ENCODE peak calls at places on chromosome 13, in six cellular contexts. V, K, I, L, H and R are unnamed samples.
A peak's percentile ranks its signal among the peaks of the same experiment; 100 is the strongest.

GRCh38 chr13:50128406-50129048 is 113.3 kb downstream of the KCNRG start:
- DNase-seq in V (no peak), K (no peak), I (no peak), L (no peak), H (no peak), R (no peak)

GRCh38 chr13:95546919-95547318 is 5.6 kb upstream of the CLDN10 start:
- DNase-seq in V (no peak), K (no peak), I (no peak), L (no peak), H (no peak), R (no peak)

GRCh38 chr13:111216166-111216960 is 101.3 kb downstream of the ARHGEF7 start:
- DNase-seq in V (peak; percentile 61), K (peak; percentile 27), I (no peak), L (no peak), H (no peak), R (peak; percentile 22)

GRCh38 chr13:60494296-60494695 is 97.3 kb downstream of the TDRD3 start:
- DNase-seq in V (no peak), K (no peak), I (no peak), L (no peak), H (no peak), R (no peak)

GRCh38 chr13:90197722-90198121 is 1149.8 kb upstream of the MIR17HG start:
- DNase-seq in V (no peak), K (no peak), I (no peak), L (no peak), H (no peak), R (peak; percentile 47)

GRCh38 chr13:45713721-45714120 is 11.6 kb downstream of the CBY2 start:
- DNase-seq in V (no peak), K (no peak), I (no peak), L (no peak), H (no peak), R (no peak)

GRCh38 chr13:111161601-111162600 is 46.8 kb downstream of the ARHGEF7 start:
- DNase-seq in V (no peak), K (no peak), I (no peak), L (no peak), H (no peak), R (no peak)

GRCh38 chr13:114313061-114313860 is 1.0 kb upstream of the CHAMP1 start:
- DNase-seq in V (no peak), K (peak; percentile 51), I (no peak), L (peak; percentile 48), H (no peak), R (peak; percentile 50)

GRCh38 chr13:71979616-71980015 is 112.6 kb upstream of the DACH1 start:
- DNase-seq in V (no peak), K (no peak), I (no peak), L (no peak), H (no peak), R (peak; percentile 13)

GRCh38 chr13:23074054-23074805 is 106.5 kb upstream of the SGCG start:
- DNase-seq in V (no peak), K (peak; percentile 11), I (no peak), L (no peak), H (peak; percentile 61), R (no peak)

GRCh38 chr13:104984296-104984818 is 1551.1 kb downstream of the EFNB2 start:
- DNase-seq in V (peak; percentile 8), K (peak; percentile 12), I (no peak), L (peak; percentile 66), H (no peak), R (peak; percentile 18)

GRCh38 chr13:76016799-76017198 is 380.7 kb downstream of the LMO7 start:
- DNase-seq in V (peak; percentile 17), K (peak; percentile 23), I (no peak), L (no peak), H (no peak), R (peak; percentile 59)

GRCh38 chr13:110244096-110244830 is 62.7 kb downstream of the COL4A1 start:
- DNase-seq in V (no peak), K (peak; percentile 42), I (no peak), L (no peak), H (peak; percentile 37), R (no peak)

GRCh38 chr13:106377341-106377740 is 158.1 kb downstream of the EFNB2 start:
- DNase-seq in V (no peak), K (no peak), I (no peak), L (no peak), H (no peak), R (no peak)

GRCh38 chr13:34817246-34817645 is 124.8 kb upstream of the NBEA start:
- DNase-seq in V (no peak), K (no peak), I (no peak), L (no peak), H (no peak), R (no peak)

GRCh38 chr13:35797244-35797643 is 320.8 kb upstream of the MAB21L1 start:
- DNase-seq in V (no peak), K (no peak), I (no peak), L (no peak), H (no peak), R (no peak)

GRCh38 chr13:31328549-31329229 is 128.9 kb downstream of the B3GLCT start:
- DNase-seq in V (no peak), K (peak; percentile 14), I (no peak), L (no peak), H (no peak), R (peak; percentile 45)

GRCh38 chr13:88022826-88023225 is 351.7 kb downstream of the SLITRK5 start:
- DNase-seq in V (no peak), K (no peak), I (no peak), L (no peak), H (no peak), R (peak; percentile 20)

GRCh38 chr13:47903836-47904235 is 97.2 kb downstream of the SUCLA2 start:
- DNase-seq in V (no peak), K (peak; percentile 77), I (no peak), L (no peak), H (no peak), R (peak; percentile 16)
- H3K4me3 ChIP-seq in V (no peak overlapping the region), K (peak overlapping the region; percentile 7), I (no peak overlapping the region), L (no peak overlapping the region), H (peak overlapping the region; percentile 45), R (no peak overlapping the region)

DNA sequence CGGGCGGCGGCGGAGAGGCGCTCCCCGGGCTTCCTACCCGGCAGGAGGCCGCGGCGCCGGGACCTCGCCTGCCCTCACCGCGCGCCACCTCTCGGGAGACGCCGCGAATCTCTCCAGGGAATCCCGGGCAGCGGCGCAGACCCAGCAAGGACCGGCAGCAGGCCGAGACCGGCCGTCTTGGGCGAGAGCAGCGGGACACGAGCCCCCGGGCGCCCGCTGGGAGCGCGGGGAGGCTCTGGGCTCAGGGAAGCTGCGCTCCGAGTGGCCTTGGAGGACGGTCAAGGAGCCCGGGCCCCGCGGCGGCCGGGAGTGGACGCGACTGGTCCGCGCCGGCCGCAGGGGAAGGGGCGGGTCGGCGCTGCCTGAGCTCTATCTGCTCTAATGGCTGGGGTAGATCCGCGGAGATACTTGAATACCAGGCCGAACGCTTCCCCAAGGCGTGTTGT is 14.7 kb downstream of the CDX2 start:
- DNase-seq in V (peak; percentile 34), K (no peak), I (no peak), L (no peak), H (no peak), R (no peak)
- TF ChIP-seq CTCF in V (no peak), K (no peak), I (no peak), L (no peak), H (no peak), R (no peak)

GRCh38 chr13:33052446-33052845 is 36.2 kb downstream of the KL start:
- DNase-seq in V (no peak), K (peak; percentile 53), I (no peak), L (no peak), H (no peak), R (no peak)

GRCh38 chr13:33060815-33061214 is 44.6 kb downstream of the KL start:
- DNase-seq in V (no peak), K (no peak), I (no peak), L (no peak), H (no peak), R (no peak)

GRCh38 chr13:33053397-33054066 is 37.3 kb downstream of the KL start:
- DNase-seq in V (no peak), K (no peak), I (no peak), L (no peak), H (no peak), R (no peak)

GRCh38 chr13:33058816-33059215 is 42.6 kb downstream of the KL start:
- DNase-seq in V (no peak), K (no peak), I (no peak), L (no peak), H (no peak), R (no peak)

DNA sequence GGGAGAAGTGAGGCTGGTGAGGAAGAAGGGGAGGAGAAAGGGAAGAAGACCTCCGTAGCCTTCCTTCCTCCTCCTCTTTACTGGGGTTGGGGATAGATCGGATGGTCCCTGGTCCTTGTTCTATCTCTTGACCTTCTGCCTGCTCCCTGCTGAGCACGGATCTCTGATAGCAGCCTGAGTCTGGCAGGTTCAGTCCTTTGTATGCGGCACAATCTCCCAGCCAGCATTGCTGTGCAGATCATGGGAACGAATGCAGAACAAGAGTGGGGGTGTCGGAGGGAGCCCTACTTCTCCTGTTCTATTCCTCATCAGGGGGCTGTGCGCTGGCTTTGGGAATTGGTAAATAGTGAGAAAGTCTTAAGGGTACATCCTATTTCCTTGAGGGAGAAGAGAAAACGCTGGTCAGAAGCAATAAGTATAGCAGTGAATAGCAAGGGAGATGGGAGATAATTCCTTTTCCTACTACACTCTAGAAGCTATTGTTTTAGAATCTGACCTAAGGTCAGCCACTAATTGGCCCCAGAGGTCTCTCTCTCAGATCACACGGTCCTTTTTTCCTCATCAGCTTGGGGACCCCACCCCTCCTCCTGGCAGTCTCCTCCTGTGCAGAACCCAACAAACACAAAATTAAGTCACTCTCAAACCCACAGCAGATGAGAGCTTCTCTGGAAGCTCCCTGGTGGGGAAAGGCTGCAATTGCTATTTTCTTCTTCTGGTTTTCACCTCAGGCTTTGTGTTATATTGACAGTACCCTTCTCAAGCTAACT is 41.0 kb downstream of the KL start:
- DNase-seq in V (peak; percentile 47), K (peak; percentile 6), I (no peak), L (no peak), H (no peak), R (peak; percentile 7)
- H3K27me3 ChIP-seq in V (no peaks in the 10 kb centered on the region), K (no peaks in the 10 kb centered on the region), I (no peaks in the 10 kb centered on the region), L (no peaks in the 10 kb centered on the region), H (no peaks in the 10 kb centered on the region), R (no peaks in the 10 kb centered on the region)

GRCh38 chr13:51619614-51620013 is 35.4 kb downstream of the WDFY2 start:
- DNase-seq in V (no peak), K (peak; percentile 85), I (no peak), L (no peak), H (no peak), R (peak; percentile 64)

GRCh38 chr13:51613535-51613934 is 29.3 kb downstream of the WDFY2 start:
- DNase-seq in V (no peak), K (no peak), I (no peak), L (no peak), H (no peak), R (no peak)

GRCh38 chr13:51612867-51613266 is 28.6 kb downstream of the WDFY2 start:
- DNase-seq in V (no peak), K (no peak), I (no peak), L (peak; percentile 29), H (no peak), R (no peak)

GRCh38 chr13:51618626-51619025 is 34.4 kb downstream of the WDFY2 start:
- DNase-seq in V (no peak), K (no peak), I (no peak), L (no peak), H (no peak), R (no peak)

DNA sequence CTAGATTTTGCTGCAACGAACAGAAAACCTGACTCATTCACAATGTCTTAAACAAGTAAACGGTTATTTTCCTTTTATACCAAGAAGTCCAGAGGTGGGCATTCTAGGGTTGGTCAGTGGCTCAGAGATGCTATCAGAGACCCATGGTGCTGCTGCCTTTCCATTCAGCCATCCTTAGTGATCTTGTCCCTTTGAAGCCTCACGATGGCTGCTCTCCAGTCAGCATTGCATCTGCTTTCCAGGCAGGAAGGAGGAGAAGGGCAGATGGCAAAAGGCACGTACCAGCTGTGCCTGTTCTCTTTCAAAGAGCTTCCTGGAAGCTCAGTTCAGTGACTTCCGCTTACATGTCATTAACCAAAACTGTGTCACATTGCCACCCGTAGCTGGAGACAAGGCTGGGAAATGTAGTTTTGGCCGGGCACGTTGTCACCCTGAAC is 30.1 kb downstream of the WDFY2 start:
- DNase-seq in V (peak; percentile 64), K (no peak), I (no peak), L (peak; percentile 36), H (peak; percentile 28), R (no peak)
- H3K4me3 ChIP-seq in V (no peak overlapping the region), K (no peak overlapping the region), I (no peak overlapping the region), L (peak overlapping the region; percentile 49), H (no peak overlapping the region), R (no peak overlapping the region)